ENCODE peak calls at places on chromosomes 7 and 10, in five cellular contexts. G is A549, B is H1, X is IMR-90, I is K562. L is an unnamed sample.

GRCh38 chr7:32958046-32959025 is 1.1 kb downstream of the FKBP9 start:
- DNase-seq in X (peak; percentile 59), I (peak; percentile 58), G (peak; percentile 41), B (no peak), L (peak; percentile 8)

GRCh38 chr10:119379466-119380071 is 162.9 kb downstream of the RGS10 start:
- DNase-seq in I (no peak), X (no peak), B (no peak), G (no peak), L (no peak)

GRCh38 chr7:150974468-150975391 is 3.4 kb downstream of the KCNH2 start:
- DNase-seq in G (peak; percentile 44), B (no peak), X (peak; percentile 25), I (peak; percentile 89), L (no peak)

GRCh38 chr10:132113766-132114365 is 48.1 kb downstream of the JAKMIP3 start:
- DNase-seq in I (no peak), X (no peak), G (no peak), B (no peak), L (no peak)

GRCh38 chr10:46534828-46535524 is 21.5 kb downstream of the GPRIN2 start:
- DNase-seq in I (no peak), X (no peak), G (peak; percentile 66), B (no peak), L (no peak)

GRCh38 chr10:33381897-33382578 is 47.6 kb upstream of the NRP1 start:
- DNase-seq in I (no peak), B (no peak), X (peak; percentile 86), G (no peak), L (peak; percentile 35)

GRCh38 chr7:31874631-31875374 is 187.8 kb downstream of the PPP1R17 start:
- DNase-seq in G (no peak), B (no peak), X (no peak), I (no peak), L (no peak)

GRCh38 chr7:115526272-115526671 is 504.3 kb downstream of the TFEC start:
- DNase-seq in I (no peak), X (no peak), B (peak; percentile 59), G (no peak), L (no peak)

GRCh38 chr7:31071316-31071715 is 19.2 kb downstream of the ADCYAP1R1 start:
- DNase-seq in X (no peak), B (no peak), G (no peak), I (no peak), L (no peak)

GRCh38 chr7:55129409-55130078 is 110.7 kb downstream of the EGFR start:
- DNase-seq in B (no peak), X (peak; percentile 79), I (no peak), G (peak; percentile 49), L (no peak)

GRCh38 chr7:138918756-138919155 is 62.4 kb downstream of the KIAA1549 start:
- DNase-seq in I (no peak), B (no peak), G (no peak), X (no peak), L (no peak)

GRCh38 chr7:159040912-159041711 is 103.6 kb downstream of the VIPR2 start:
- DNase-seq in B (no peak), I (no peak), G (no peak), X (no peak), L (no peak)

GRCh38 chr10:109723305-109723704 is 200.0 kb downstream of the XPNPEP1 start:
- DNase-seq in B (no peak), X (no peak), I (no peak), G (no peak), L (no peak)

GRCh38 chr7:148367701-148368475 is 222.7 kb upstream of the C7orf33 start:
- DNase-seq in X (no peak), G (no peak), I (no peak), B (no peak), L (no peak)

GRCh38 chr10:68899186-68899745 is 1.8 kb upstream of the DDX50 start:
- DNase-seq in B (no peak), I (no peak), X (no peak), G (no peak), L (no peak)

GRCh38 chr7:50197547-50197946 is 104.5 kb upstream of the ZPBP start:
- DNase-seq in B (peak; percentile 59), G (no peak), X (no peak), I (peak; percentile 88), L (peak; percentile 58)

GRCh38 chr10:43322321-43322720 is 49.1 kb upstream of the FXYD4 start:
- DNase-seq in G (peak; percentile 54), X (no peak), I (no peak), B (no peak), L (no peak)

GRCh38 chr10:92240289-92241157 is 50.4 kb downstream of the CPEB3 start:
- DNase-seq in G (peak; percentile 55), X (peak; percentile 70), I (peak; percentile 57), B (no peak), L (peak; percentile 75)

GRCh38 chr7:131106681-131107342 is 220.9 kb upstream of the MKLN1 start:
- DNase-seq in I (peak; percentile 68), X (no peak), G (peak; percentile 60), B (no peak), L (no peak)

GRCh38 chr7:17318146-17318545 is 19.7 kb downstream of the AHR start:
- DNase-seq in X (peak; percentile 87), B (no peak), I (no peak), G (peak; percentile 57), L (no peak)

GRCh38 chr10:34768972-34769330 is 46.1 kb downstream of the PARD3 start:
- DNase-seq in X (no peak), B (no peak), I (no peak), G (no peak), L (no peak)

GRCh38 chr7:37031571-37032257 is 307.4 kb upstream of the AOAH start:
- DNase-seq in G (peak; percentile 98), B (peak; percentile 54), X (peak; percentile 100), I (peak; percentile 64), L (peak; percentile 97)

GRCh38 chr10:127299956-127300689 is 103.7 kb upstream of the INSYN2A start:
- DNase-seq in I (no peak), B (no peak), G (no peak), X (no peak), L (no peak)

GRCh38 chr10:44959243-44960097 is at the start of gene RASSF4:
- DNase-seq in I (peak; percentile 91), B (no peak), G (peak; percentile 85), X (peak; percentile 74), L (peak; percentile 81)

GRCh38 chr7:143896667-143897066 is 5.3 kb downstream of the TCAF1 start:
- DNase-seq in B (no peak), G (no peak), I (no peak), X (no peak), L (no peak)

GRCh38 chr7:143900230-143900766 is 1.7 kb downstream of the TCAF1 start:
- DNase-seq in X (peak; percentile 78), B (no peak), G (no peak), I (peak; percentile 62), L (peak; percentile 95)

GRCh38 chr7:143901360-143901709 is 641 bp downstream of the TCAF1 start:
- DNase-seq in X (peak; percentile 58), G (no peak), B (no peak), I (no peak), L (peak; percentile 25)

GRCh38 chr7:143901710-143902587 is at the start of gene TCAF1:
- DNase-seq in I (peak; percentile 99), G (peak; percentile 97), B (peak; percentile 88), X (peak; percentile 93), L (peak; percentile 96)

DNA sequence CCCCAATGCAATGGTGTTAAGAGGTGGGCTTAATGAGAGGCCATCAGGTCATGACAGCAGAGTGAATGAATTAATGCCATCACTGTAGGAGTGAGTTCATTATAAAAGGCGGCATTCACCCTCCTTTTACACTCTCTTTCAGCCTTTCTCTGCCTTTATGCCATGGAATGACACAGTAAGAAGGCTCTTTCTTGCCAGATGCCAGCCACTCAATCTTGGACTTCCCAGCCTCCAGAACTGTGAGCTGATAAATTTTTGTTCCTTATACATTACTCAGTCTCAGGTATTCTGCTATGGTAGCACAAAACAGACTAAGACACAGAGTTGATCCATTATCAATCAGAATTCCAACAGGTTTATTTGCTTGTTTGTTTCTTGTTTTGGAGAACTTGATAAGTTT is 3.2 kb downstream of the TCAF1 start:
- DNase-seq in X (no peak), I (no peak), G (no peak), B (no peak), L (no peak)
- TF ChIP-seq MAFK in X (no peak), I (no peak), G (no peak), B (no peak), L (no peak)

DNA sequence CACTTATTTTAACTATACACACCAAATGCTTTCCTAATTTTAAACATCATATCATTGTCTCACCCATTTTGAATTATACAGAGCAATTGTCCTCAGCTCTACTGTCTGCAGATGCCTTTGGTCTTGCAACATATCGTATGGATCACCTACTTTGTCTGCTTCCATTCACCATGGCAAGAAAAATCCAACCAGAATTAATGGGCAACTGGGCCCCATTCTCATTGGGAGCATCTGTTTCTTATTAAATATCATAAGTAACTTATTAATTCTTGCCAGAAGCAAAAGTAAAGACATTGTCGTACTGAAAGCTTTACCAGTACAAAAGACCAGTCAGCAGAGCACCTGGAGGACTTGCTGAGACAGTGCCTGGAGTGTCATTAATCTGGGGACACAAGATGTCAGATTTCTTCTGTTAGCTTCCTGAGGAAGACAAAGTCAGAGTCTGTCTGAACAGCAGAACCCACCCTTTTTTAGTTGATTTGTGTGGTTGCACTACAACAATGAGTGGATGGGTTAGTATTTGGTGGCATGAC is 404.5 kb downstream of the INHBA start:
- DNase-seq in B (no peak), G (no peak), X (no peak), I (no peak), L (no peak)
- TF ChIP-seq MAFK in B (no peak), G (no peak), X (no peak), I (no peak), L (no peak)

GRCh38 chr7:137838706-137839315 is 8.0 kb downstream of the DGKI start:
- DNase-seq in G (no peak), X (no peak), B (no peak), I (no peak), L (no peak)
- TF ChIP-seq MAFK in G (no peak), X (no peak), B (no peak), I (no peak), L (no peak)

GRCh38 chr7:23687011-23687410 is 7.0 kb downstream of the FAM221A start:
- DNase-seq in X (peak; percentile 43), G (no peak), B (no peak), I (no peak), L (no peak)
- TF ChIP-seq MAFK in X (no peak), G (no peak), B (no peak), I (no peak), L (no peak)

DNA sequence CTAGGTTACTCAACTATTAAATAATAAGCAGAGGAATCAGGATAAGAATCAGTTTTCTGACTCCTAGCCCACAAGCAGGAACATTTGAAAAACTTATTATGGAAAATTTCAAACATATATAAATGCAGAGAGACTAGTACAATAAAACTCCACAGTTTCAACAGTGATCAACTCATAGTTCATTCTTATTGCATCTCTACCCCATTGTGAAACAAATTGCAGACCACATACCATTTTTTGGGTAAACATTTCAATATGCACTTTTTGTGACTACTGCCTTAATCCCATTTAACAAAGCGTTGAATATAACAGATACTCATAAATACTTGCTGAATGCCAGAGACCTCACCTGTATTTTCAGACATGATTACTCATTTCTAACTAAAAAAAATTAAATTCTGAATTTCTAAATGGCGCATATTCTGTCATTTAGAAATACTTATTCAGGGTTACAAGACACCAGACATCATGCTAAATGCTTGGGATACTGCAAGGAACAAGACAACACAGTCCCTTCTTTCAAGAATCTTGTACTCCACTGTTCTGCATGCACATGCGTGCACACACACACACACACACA is 11.4 kb downstream of the CDK6 start:
- DNase-seq in I (no peak), B (no peak), G (no peak), X (no peak), L (no peak)
- TF ChIP-seq MAFK in I (no peak), B (no peak), G (no peak), X (no peak), L (no peak)

GRCh38 chr7:105875505-105875904 is 894 bp downstream of the ATXN7L1 start:
- DNase-seq in X (no peak), I (peak; percentile 13), B (no peak), G (no peak), L (no peak)
- TF ChIP-seq MAFK in X (no peak), I (no peak), B (no peak), G (no peak), L (no peak)